ENCODE peak calls at places on chromosomes 6 and 20, in eight cellular contexts. One of them, this sample, is unnamed.

GRCh38 chr6:144931172-144932035 is 646.3 kb downstream of the UTRN start:
- DNase-seq in brain microvascular endothelial cell: peak; percentile 50
- DNase-seq in astrocyte of the spinal cord: peak; percentile 41
- DNase-seq in MM.1S: peak; percentile 19
- DNase-seq in CD4-positive, CD25-positive, alpha-beta regulatory T cell: peak; percentile 46
- DNase-seq in fibroblast of lung: peak; percentile 30
- DNase-seq in fibroblast of pulmonary artery: peak; percentile 58
- DNase-seq in WERI-Rb-1: peak; percentile 54
- DNase-seq in this sample: no peak

GRCh38 chr6:26218824-26219223 is 131.6 kb downstream of the HFE start:
- DNase-seq in fibroblast of lung: no peak
- DNase-seq in CD4-positive, CD25-positive, alpha-beta regulatory T cell: no peak
- DNase-seq in fibroblast of pulmonary artery: no peak
- DNase-seq in WERI-Rb-1: no peak
- DNase-seq in astrocyte of the spinal cord: no peak
- DNase-seq in MM.1S: no peak
- DNase-seq in brain microvascular endothelial cell: no peak
- DNase-seq in this sample: no peak

GRCh38 chr6:5078121-5078695 is 6.9 kb upstream of the PPP1R3G start:
- DNase-seq in fibroblast of pulmonary artery: no peak
- DNase-seq in brain microvascular endothelial cell: no peak
- DNase-seq in fibroblast of lung: no peak
- DNase-seq in WERI-Rb-1: peak; percentile 28
- DNase-seq in CD4-positive, CD25-positive, alpha-beta regulatory T cell: peak; percentile 16
- DNase-seq in astrocyte of the spinal cord: no peak
- DNase-seq in MM.1S: no peak
- DNase-seq in this sample: peak; percentile 81

GRCh38 chr6:161066511-161066910 is 74.9 kb downstream of the MAP3K4 start:
- DNase-seq in WERI-Rb-1: peak; percentile 22
- DNase-seq in CD4-positive, CD25-positive, alpha-beta regulatory T cell: no peak
- DNase-seq in brain microvascular endothelial cell: no peak
- DNase-seq in astrocyte of the spinal cord: no peak
- DNase-seq in fibroblast of lung: peak; percentile 4
- DNase-seq in MM.1S: no peak
- DNase-seq in fibroblast of pulmonary artery: no peak
- DNase-seq in this sample: no peak

GRCh38 chr20:61524956-61525666 is 273.1 kb downstream of the CDH4 start:
- DNase-seq in CD4-positive, CD25-positive, alpha-beta regulatory T cell: no peak
- DNase-seq in fibroblast of pulmonary artery: no peak
- DNase-seq in MM.1S: no peak
- DNase-seq in fibroblast of lung: no peak
- DNase-seq in WERI-Rb-1: no peak
- DNase-seq in brain microvascular endothelial cell: no peak
- DNase-seq in astrocyte of the spinal cord: no peak
- DNase-seq in this sample: no peak

GRCh38 chr6:122752990-122753687 is 26.4 kb upstream of the FABP7 start:
- DNase-seq in fibroblast of pulmonary artery: no peak
- DNase-seq in MM.1S: no peak
- DNase-seq in CD4-positive, CD25-positive, alpha-beta regulatory T cell: no peak
- DNase-seq in WERI-Rb-1: no peak
- DNase-seq in astrocyte of the spinal cord: no peak
- DNase-seq in brain microvascular endothelial cell: no peak
- DNase-seq in fibroblast of lung: no peak
- DNase-seq in this sample: no peak

GRCh38 chr6:63245908-63246307 is 34.6 kb downstream of the FKBP1C start:
- DNase-seq in astrocyte of the spinal cord: no peak
- DNase-seq in brain microvascular endothelial cell: no peak
- DNase-seq in fibroblast of lung: no peak
- DNase-seq in WERI-Rb-1: peak; percentile 43
- DNase-seq in MM.1S: no peak
- DNase-seq in fibroblast of pulmonary artery: no peak
- DNase-seq in CD4-positive, CD25-positive, alpha-beta regulatory T cell: no peak
- DNase-seq in this sample: no peak

GRCh38 chr20:53706008-53706481 is 112.4 kb upstream of the ZNF217 start:
- DNase-seq in fibroblast of lung: peak; percentile 55
- DNase-seq in WERI-Rb-1: no peak
- DNase-seq in CD4-positive, CD25-positive, alpha-beta regulatory T cell: no peak
- DNase-seq in fibroblast of pulmonary artery: peak; percentile 35
- DNase-seq in MM.1S: no peak
- DNase-seq in brain microvascular endothelial cell: no peak
- DNase-seq in astrocyte of the spinal cord: peak; percentile 26
- DNase-seq in this sample: peak; percentile 55

GRCh38 chr6:53044071-53044470 is 21.1 kb upstream of the FBXO9 start:
- DNase-seq in WERI-Rb-1: peak; percentile 91
- DNase-seq in CD4-positive, CD25-positive, alpha-beta regulatory T cell: no peak
- DNase-seq in brain microvascular endothelial cell: peak; percentile 89
- DNase-seq in fibroblast of lung: peak; percentile 78
- DNase-seq in MM.1S: no peak
- DNase-seq in astrocyte of the spinal cord: peak; percentile 66
- DNase-seq in fibroblast of pulmonary artery: peak; percentile 54
- DNase-seq in this sample: no peak

GRCh38 chr6:167214216-167214615 is 56.4 kb upstream of the GPR31 start:
- DNase-seq in WERI-Rb-1: no peak
- DNase-seq in astrocyte of the spinal cord: no peak
- DNase-seq in fibroblast of pulmonary artery: no peak
- DNase-seq in CD4-positive, CD25-positive, alpha-beta regulatory T cell: no peak
- DNase-seq in fibroblast of lung: no peak
- DNase-seq in brain microvascular endothelial cell: no peak
- DNase-seq in MM.1S: no peak
- DNase-seq in this sample: no peak

GRCh38 chr6:20569000-20569610 is 34.8 kb downstream of the CDKAL1 start:
- DNase-seq in MM.1S: no peak
- DNase-seq in fibroblast of lung: peak; percentile 70
- DNase-seq in brain microvascular endothelial cell: no peak
- DNase-seq in CD4-positive, CD25-positive, alpha-beta regulatory T cell: no peak
- DNase-seq in WERI-Rb-1: no peak
- DNase-seq in fibroblast of pulmonary artery: peak; percentile 23
- DNase-seq in astrocyte of the spinal cord: peak; percentile 49
- DNase-seq in this sample: peak; percentile 63

GRCh38 chr6:27532820-27533538 is 60.1 kb upstream of the ZNF184 start:
- DNase-seq in brain microvascular endothelial cell: peak; percentile 69
- DNase-seq in fibroblast of lung: peak; percentile 94
- DNase-seq in WERI-Rb-1: no peak
- DNase-seq in fibroblast of pulmonary artery: peak; percentile 39
- DNase-seq in CD4-positive, CD25-positive, alpha-beta regulatory T cell: no peak
- DNase-seq in astrocyte of the spinal cord: peak; percentile 76
- DNase-seq in MM.1S: no peak
- DNase-seq in this sample: no peak

GRCh38 chr6:116550796-116551195 is 2.8 kb upstream of the CALHM4 start:
- DNase-seq in CD4-positive, CD25-positive, alpha-beta regulatory T cell: no peak
- DNase-seq in brain microvascular endothelial cell: no peak
- DNase-seq in fibroblast of pulmonary artery: no peak
- DNase-seq in MM.1S: no peak
- DNase-seq in astrocyte of the spinal cord: no peak
- DNase-seq in WERI-Rb-1: no peak
- DNase-seq in fibroblast of lung: no peak
- DNase-seq in this sample: no peak

GRCh38 chr6:113476937-113477839 is 380.0 kb upstream of the MARCKS start:
- DNase-seq in fibroblast of pulmonary artery: no peak
- DNase-seq in WERI-Rb-1: no peak
- DNase-seq in brain microvascular endothelial cell: no peak
- DNase-seq in MM.1S: no peak
- DNase-seq in fibroblast of lung: peak; percentile 46
- DNase-seq in CD4-positive, CD25-positive, alpha-beta regulatory T cell: no peak
- DNase-seq in astrocyte of the spinal cord: no peak
- DNase-seq in this sample: no peak

GRCh38 chr20:12207875-12208274 is 290.2 kb downstream of the BTBD3 start:
- DNase-seq in MM.1S: peak; percentile 46
- DNase-seq in fibroblast of lung: peak; percentile 18
- DNase-seq in CD4-positive, CD25-positive, alpha-beta regulatory T cell: no peak
- DNase-seq in astrocyte of the spinal cord: peak; percentile 41
- DNase-seq in WERI-Rb-1: peak; percentile 51
- DNase-seq in fibroblast of pulmonary artery: peak; percentile 73
- DNase-seq in brain microvascular endothelial cell: peak; percentile 31
- DNase-seq in this sample: no peak

GRCh38 chr6:169452869-169453186 is 199.2 kb upstream of the THBS2 start:
- DNase-seq in MM.1S: no peak
- DNase-seq in fibroblast of lung: no peak
- DNase-seq in astrocyte of the spinal cord: no peak
- DNase-seq in WERI-Rb-1: no peak
- DNase-seq in brain microvascular endothelial cell: no peak
- DNase-seq in fibroblast of pulmonary artery: no peak
- DNase-seq in CD4-positive, CD25-positive, alpha-beta regulatory T cell: no peak
- DNase-seq in this sample: no peak

GRCh38 chr6:36492092-36492491 is 49.3 kb downstream of the KCTD20 start:
- DNase-seq in fibroblast of pulmonary artery: no peak
- DNase-seq in CD4-positive, CD25-positive, alpha-beta regulatory T cell: no peak
- DNase-seq in brain microvascular endothelial cell: no peak
- DNase-seq in MM.1S: no peak
- DNase-seq in astrocyte of the spinal cord: no peak
- DNase-seq in fibroblast of lung: no peak
- DNase-seq in WERI-Rb-1: no peak
- DNase-seq in this sample: no peak

DNA sequence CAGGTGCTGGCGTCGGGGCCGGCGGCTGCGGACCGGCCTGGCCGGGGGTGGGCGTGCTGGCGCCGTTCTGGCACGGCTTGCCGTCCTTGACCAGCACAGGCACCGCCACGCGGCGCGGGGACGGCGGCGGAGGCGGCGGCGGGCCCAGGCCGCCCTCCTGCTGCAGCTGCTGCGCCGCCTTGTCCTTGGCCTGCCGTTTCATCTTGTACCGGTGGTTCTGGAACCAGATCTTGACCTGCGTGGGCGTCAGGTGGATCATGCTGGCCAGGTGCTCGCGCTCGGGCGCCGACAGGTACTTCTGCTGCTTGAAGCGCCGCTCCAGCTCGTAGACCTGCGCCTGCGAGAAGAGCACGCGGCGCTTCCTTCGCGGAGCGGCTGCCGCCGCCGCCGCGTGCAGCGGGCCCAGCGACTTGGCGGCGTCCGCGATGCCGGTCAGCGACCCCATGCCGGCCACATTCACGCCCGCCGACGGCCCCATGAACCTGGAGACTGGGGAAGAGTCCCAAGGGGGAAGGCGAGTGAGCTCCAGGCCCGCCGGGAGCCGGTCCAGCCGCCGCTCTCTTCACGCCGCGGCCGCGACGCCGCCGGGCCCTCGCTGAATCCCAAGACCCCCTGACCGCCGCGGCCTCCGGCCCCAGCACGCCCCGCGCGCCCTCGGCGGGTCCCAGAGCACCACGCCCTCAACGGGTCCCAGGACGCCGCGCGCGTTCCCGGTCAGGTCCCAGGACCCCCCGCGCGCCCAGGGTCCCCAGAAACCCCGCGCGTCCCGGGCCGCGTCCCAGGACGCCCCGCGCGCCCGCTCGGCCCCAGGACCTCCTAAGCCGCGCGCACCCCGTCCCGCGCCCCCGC is 1.1 kb downstream of the NKX2-4 start:
- DNase-seq in fibroblast of pulmonary artery: no peak
- DNase-seq in astrocyte of the spinal cord: no peak
- DNase-seq in CD4-positive, CD25-positive, alpha-beta regulatory T cell: peak; percentile 47
- DNase-seq in WERI-Rb-1: no peak
- DNase-seq in brain microvascular endothelial cell: no peak
- DNase-seq in MM.1S: no peak
- DNase-seq in fibroblast of lung: no peak
- DNase-seq in this sample: peak; percentile 74
- H3K4me3 ChIP-seq in fibroblast of pulmonary artery: no peak overlapping the region
- H3K4me3 ChIP-seq in astrocyte of the spinal cord: no peak overlapping the region
- H3K4me3 ChIP-seq in CD4-positive, CD25-positive, alpha-beta regulatory T cell: no peak overlapping the region
- H3K4me3 ChIP-seq in WERI-Rb-1: peak overlapping the region; percentile 32
- H3K4me3 ChIP-seq in brain microvascular endothelial cell: no peak overlapping the region
- H3K4me3 ChIP-seq in MM.1S: no peak overlapping the region
- H3K4me3 ChIP-seq in fibroblast of lung: no peak overlapping the region
- H3K4me3 ChIP-seq in this sample: no peak overlapping the region

DNA sequence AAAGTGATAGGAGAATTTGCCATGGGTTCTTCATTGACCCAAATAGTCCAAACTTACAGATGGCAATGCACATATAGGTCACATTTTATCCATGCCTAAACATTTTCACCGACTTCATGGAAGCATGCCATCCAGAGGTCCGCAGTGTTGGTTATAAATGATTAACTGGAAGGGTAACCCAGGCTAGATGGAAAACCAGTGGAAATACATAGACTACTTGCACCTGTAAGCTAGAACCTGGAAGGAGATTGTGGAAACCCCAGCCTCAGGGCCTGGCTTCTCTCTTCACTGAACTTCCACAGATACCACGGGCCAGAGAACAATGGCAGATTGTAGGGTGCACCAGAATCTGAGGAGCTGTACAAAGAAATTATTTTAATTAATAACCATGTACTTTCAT is 103.7 kb upstream of the SYNDIG1 start:
- DNase-seq in fibroblast of pulmonary artery: no peak
- DNase-seq in WERI-Rb-1: no peak
- DNase-seq in fibroblast of lung: no peak
- DNase-seq in CD4-positive, CD25-positive, alpha-beta regulatory T cell: no peak
- DNase-seq in brain microvascular endothelial cell: no peak
- DNase-seq in MM.1S: no peak
- DNase-seq in astrocyte of the spinal cord: no peak
- DNase-seq in this sample: no peak
- H3K4me3 ChIP-seq in fibroblast of pulmonary artery: no peak overlapping the region
- H3K4me3 ChIP-seq in WERI-Rb-1: no peak overlapping the region
- H3K4me3 ChIP-seq in fibroblast of lung: no peak overlapping the region
- H3K4me3 ChIP-seq in CD4-positive, CD25-positive, alpha-beta regulatory T cell: no peak overlapping the region
- H3K4me3 ChIP-seq in brain microvascular endothelial cell: no peak overlapping the region
- H3K4me3 ChIP-seq in MM.1S: no peak overlapping the region
- H3K4me3 ChIP-seq in astrocyte of the spinal cord: no peak overlapping the region
- H3K4me3 ChIP-seq in this sample: no peak overlapping the region

DNA sequence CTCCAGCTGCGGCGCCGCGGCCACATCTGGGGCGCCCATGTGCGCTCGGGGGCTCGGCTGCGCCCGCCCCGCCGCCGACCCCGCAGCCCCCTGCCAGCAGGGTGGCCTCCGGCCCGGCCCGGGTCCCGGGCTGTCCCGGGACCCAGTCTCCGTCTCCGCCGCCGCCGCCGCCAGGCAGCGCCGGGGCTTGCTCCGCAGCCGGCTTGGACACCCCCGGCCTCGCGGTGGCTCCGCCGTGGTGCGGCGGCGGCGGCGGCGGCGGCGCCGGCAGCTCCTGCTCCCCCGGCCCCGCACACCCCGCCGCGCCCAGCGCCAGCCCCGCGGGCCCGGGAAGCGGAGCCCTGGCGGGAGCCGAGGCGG is 219 bp downstream of the ISM1 start:
- DNase-seq in WERI-Rb-1: no peak
- DNase-seq in brain microvascular endothelial cell: no peak
- DNase-seq in CD4-positive, CD25-positive, alpha-beta regulatory T cell: no peak
- DNase-seq in fibroblast of pulmonary artery: no peak
- DNase-seq in fibroblast of lung: no peak
- DNase-seq in astrocyte of the spinal cord: no peak
- DNase-seq in MM.1S: no peak
- DNase-seq in this sample: no peak
- H3K4me3 ChIP-seq in WERI-Rb-1: no peak overlapping the region
- H3K4me3 ChIP-seq in brain microvascular endothelial cell: peak overlapping the region; percentile 35
- H3K4me3 ChIP-seq in CD4-positive, CD25-positive, alpha-beta regulatory T cell: no peak overlapping the region
- H3K4me3 ChIP-seq in fibroblast of pulmonary artery: peak overlapping the region; percentile 34
- H3K4me3 ChIP-seq in fibroblast of lung: no peak overlapping the region
- H3K4me3 ChIP-seq in astrocyte of the spinal cord: peak overlapping the region; percentile 5
- H3K4me3 ChIP-seq in MM.1S: no peak overlapping the region
- H3K4me3 ChIP-seq in this sample: peak overlapping the region; percentile 73

DNA sequence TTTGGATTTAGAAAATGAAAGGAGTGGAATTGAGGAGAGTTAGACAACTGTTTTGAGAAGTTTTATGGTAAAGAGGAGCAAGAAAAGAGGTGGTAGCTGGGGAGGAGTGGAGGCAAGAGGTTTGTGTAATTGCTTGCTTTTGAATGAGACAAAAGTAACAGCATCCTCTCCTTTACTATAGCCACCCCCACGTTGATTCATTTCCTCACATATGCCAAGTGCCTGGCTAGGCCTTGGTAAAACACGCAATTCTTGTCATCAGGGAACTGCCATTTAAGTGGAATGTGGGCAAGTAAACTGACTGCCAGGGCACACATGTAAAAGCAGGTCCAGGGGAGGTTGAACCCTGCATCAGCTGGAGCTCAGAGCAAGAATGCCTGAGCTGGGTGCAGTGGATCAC is 4.1 kb downstream of the MTRES1 start:
- DNase-seq in CD4-positive, CD25-positive, alpha-beta regulatory T cell: no peak
- DNase-seq in astrocyte of the spinal cord: no peak
- DNase-seq in brain microvascular endothelial cell: no peak
- DNase-seq in MM.1S: no peak
- DNase-seq in fibroblast of lung: no peak
- DNase-seq in WERI-Rb-1: no peak
- DNase-seq in fibroblast of pulmonary artery: peak; percentile 21
- DNase-seq in this sample: peak; percentile 89
- H3K4me3 ChIP-seq in CD4-positive, CD25-positive, alpha-beta regulatory T cell: no peak overlapping the region
- H3K4me3 ChIP-seq in astrocyte of the spinal cord: no peak overlapping the region
- H3K4me3 ChIP-seq in brain microvascular endothelial cell: no peak overlapping the region
- H3K4me3 ChIP-seq in MM.1S: no peak overlapping the region
- H3K4me3 ChIP-seq in fibroblast of lung: no peak overlapping the region
- H3K4me3 ChIP-seq in WERI-Rb-1: no peak overlapping the region
- H3K4me3 ChIP-seq in fibroblast of pulmonary artery: no peak overlapping the region
- H3K4me3 ChIP-seq in this sample: no peak overlapping the region